ENCODE peak calls at places on chromosome 19, in five cellular contexts. O, H, S, G and I are unnamed samples.

GRCh38 chr19:55545443-55545842 is at the start of gene SBK3:
- DNase-seq in O (no peak), H (peak; percentile 36), S (no peak), G (no peak), I (no peak)

GRCh38 chr19:2700660-2701360 is 1.7 kb downstream of the GNG7 start:
- DNase-seq in O (no peak), H (no peak), S (no peak), G (no peak), I (no peak)

GRCh38 chr19:15787611-15788155 is at the start of gene OR10H5:
- DNase-seq in O (no peak), H (no peak), S (no peak), G (no peak), I (no peak)

GRCh38 chr19:49114630-49115363 is 627 bp downstream of the LIN7B start:
- DNase-seq in O (peak; percentile 54), H (peak; percentile 83), S (peak; percentile 69), G (no peak), I (peak; percentile 47)

GRCh38 chr19:29843180-29844051 is 31.6 kb downstream of the CCNE1 start:
- DNase-seq in O (peak; percentile 33), H (no peak), S (peak; percentile 63), G (no peak), I (peak; percentile 28)

GRCh38 chr19:47661571-47661970 is 51.7 kb upstream of the EHD2 start:
- DNase-seq in O (no peak), H (no peak), S (peak; percentile 24), G (no peak), I (peak; percentile 42)

GRCh38 chr19:53224606-53225005 is 30.1 kb downstream of the ZNF677 start:
- DNase-seq in O (no peak), H (no peak), S (no peak), G (no peak), I (no peak)

GRCh38 chr19:39924952-39925351 is 9.5 kb downstream of the FCGBP start:
- DNase-seq in O (no peak), H (no peak), S (no peak), G (peak; percentile 24), I (no peak)

GRCh38 chr19:33998739-33999345 is 173.5 kb upstream of the LSM14A start:
- DNase-seq in O (peak; percentile 28), H (no peak), S (peak; percentile 13), G (no peak), I (peak; percentile 23)

GRCh38 chr19:50465000-50465399 is 11.3 kb upstream of the EMC10 start:
- DNase-seq in O (no peak), H (no peak), S (no peak), G (no peak), I (no peak)

GRCh38 chr19:57888494-57889231 is at the start of gene ZNF814:
- DNase-seq in O (peak; percentile 91), H (peak; percentile 88), S (peak; percentile 91), G (peak; percentile 85), I (peak; percentile 84)

GRCh38 chr19:17183271-17183757 is 31.8 kb upstream of the USE1 start:
- DNase-seq in O (no peak), H (no peak), S (no peak), G (no peak), I (no peak)

GRCh38 chr19:3983936-3984583 is 1.2 kb downstream of the EEF2 start:
- DNase-seq in O (peak; percentile 55), H (no peak), S (peak; percentile 60), G (no peak), I (peak; percentile 47)

GRCh38 chr19:2167896-2168618 is 4.3 kb downstream of the DOT1L start:
- DNase-seq in O (peak; percentile 62), H (peak; percentile 84), S (peak; percentile 62), G (no peak), I (peak; percentile 55)

GRCh38 chr19:42200116-42200740 is 17.2 kb downstream of the DEDD2 start:
- DNase-seq in O (no peak), H (no peak), S (no peak), G (no peak), I (no peak)

GRCh38 chr19:41958367-41959055 is 610 bp downstream of the RABAC1 start:
- DNase-seq in O (peak; percentile 62), H (peak; percentile 91), S (peak; percentile 74), G (peak; percentile 92), I (peak; percentile 53)

GRCh38 chr19:29311391-29311790 is 98.4 kb upstream of the UQCRFS1 start:
- DNase-seq in O (no peak), H (no peak), S (no peak), G (no peak), I (no peak)

DNA sequence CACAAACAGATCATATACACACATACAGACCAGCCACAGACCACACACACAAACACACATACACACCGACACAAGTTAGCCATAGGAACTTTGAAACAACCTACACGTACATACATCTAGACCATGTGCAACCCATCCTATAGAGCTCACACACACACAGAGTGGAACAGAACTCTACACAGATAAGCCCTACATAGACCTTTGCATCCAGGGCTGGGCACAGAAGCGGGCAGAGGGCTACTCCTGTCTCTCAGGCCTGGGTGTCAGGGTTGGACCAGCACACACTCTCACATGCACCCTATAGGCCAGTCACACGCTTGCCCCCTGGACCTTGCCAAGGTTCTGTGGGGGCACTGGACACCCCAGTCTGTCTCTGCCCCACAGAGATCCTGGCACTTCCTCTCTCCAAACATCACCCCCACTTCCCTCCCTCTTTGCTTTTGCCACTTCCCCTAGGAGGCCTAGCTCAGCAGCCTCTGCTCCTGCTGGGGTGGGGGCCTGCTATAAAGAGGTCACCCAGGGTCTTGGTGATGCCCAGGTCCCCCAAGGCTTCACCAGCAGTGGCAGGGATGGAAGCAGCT is 5.8 kb upstream of the JUNB start:
- DNase-seq in O (no peak), H (no peak), S (no peak), G (no peak), I (no peak)
- H3K4me3 ChIP-seq in O (no peak overlapping the region), H (no peak overlapping the region), S (no peak overlapping the region), G (peak overlapping the region; percentile 50), I (no peak overlapping the region)

DNA sequence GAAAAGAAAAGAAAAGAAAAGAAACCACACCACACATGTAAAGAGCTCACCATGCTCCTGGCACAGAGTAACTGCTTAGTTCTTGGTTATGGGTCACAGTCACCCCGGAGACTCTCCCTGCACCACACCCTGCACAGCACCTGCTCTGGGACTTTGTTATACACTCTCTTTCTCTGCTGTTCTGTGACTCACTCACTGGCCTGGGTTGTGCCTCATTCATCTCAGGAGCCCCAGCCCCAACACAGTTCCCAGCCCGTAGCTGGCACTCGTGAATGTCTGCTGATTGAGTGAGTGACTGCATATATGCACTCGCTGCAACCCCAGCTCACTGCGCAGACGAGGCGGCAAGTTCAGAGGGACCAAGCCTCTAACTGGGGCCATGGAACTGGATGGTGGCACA is 22.9 kb upstream of the ZNF507 start:
- DNase-seq in O (no peak), H (no peak), S (no peak), G (no peak), I (no peak)
- H3K4me3 ChIP-seq in O (no peak overlapping the region), H (no peak overlapping the region), S (no peak overlapping the region), G (no peak overlapping the region), I (no peak overlapping the region)

GRCh38 chr19:13298565-13299481 is 148.6 kb downstream of the IER2 start:
- DNase-seq in O (no peak), H (no peak), S (peak; percentile 20), G (no peak), I (no peak)
- H3K4me3 ChIP-seq in O (no peak overlapping the region), H (peak overlapping the region; percentile 26), S (no peak overlapping the region), G (peak overlapping the region; percentile 33), I (no peak overlapping the region)

GRCh38 chr19:611506-611869 is 21.8 kb downstream of the HCN2 start:
- DNase-seq in O (peak; percentile 63), H (no peak), S (peak; percentile 91), G (no peak), I (peak; percentile 57)
- H3K4me3 ChIP-seq in O (no peak overlapping the region), H (no peak overlapping the region), S (no peak overlapping the region), G (peak overlapping the region; percentile 28), I (no peak overlapping the region)

GRCh38 chr19:7806876-7807275 is 23.1 kb upstream of the EVI5L start:
- DNase-seq in O (no peak), H (no peak), S (no peak), G (no peak), I (no peak)

GRCh38 chr19:7811989-7812388 is 18.0 kb upstream of the EVI5L start:
- DNase-seq in O (no peak), H (no peak), S (no peak), G (no peak), I (no peak)

GRCh38 chr19:7806234-7806633 is 23.8 kb upstream of the EVI5L start:
- DNase-seq in O (no peak), H (no peak), S (no peak), G (no peak), I (no peak)

GRCh38 chr19:7808108-7808507 is 21.9 kb upstream of the EVI5L start:
- DNase-seq in O (no peak), H (no peak), S (no peak), G (no peak), I (no peak)
- H3K4me3 ChIP-seq in O (no peak overlapping the region), H (no peak overlapping the region), S (no peak overlapping the region), G (no peak overlapping the region), I (no peak overlapping the region)

GRCh38 chr19:11381535-11382369 is 2.4 kb downstream of the EPOR start:
- DNase-seq in O (peak; percentile 87), H (peak; percentile 88), S (peak; percentile 93), G (peak; percentile 89), I (peak; percentile 63)
- H3K4me3 ChIP-seq in O (peak overlapping the region; percentile 69), H (peak overlapping the region; percentile 73), S (peak overlapping the region; percentile 13), G (peak overlapping the region; percentile 73), I (peak overlapping the region; percentile 61)